ENCODE peak calls at places on chromosome 20, in five cellular contexts. Z, S, V, Y and Q are unnamed samples.

GRCh38 chr20:22470620-22471026 is 113.7 kb downstream of the FOXA2 start:
- DNase-seq in Z (no peak), S (peak), V (no peak), Y (no peak), Q (no peak)

GRCh38 chr20:61573415-61574305 is 321.6 kb downstream of the CDH4 start:
- DNase-seq in Z (no peak), S (no peak), V (no peak), Y (no peak), Q (no peak)

GRCh38 chr20:20666359-20666758 is 46.1 kb downstream of the RALGAPA2 start:
- DNase-seq in Z (no peak), S (no peak), V (no peak), Y (no peak), Q (no peak)

GRCh38 chr20:59994697-59995122 is 36.5 kb downstream of the CDH26 start:
- DNase-seq in Z (peak), S (no peak), V (no peak), Y (peak), Q (peak)

GRCh38 chr20:61535956-61536355 is 283.9 kb downstream of the CDH4 start:
- DNase-seq in Z (no peak), S (no peak), V (no peak), Y (no peak), Q (no peak)

GRCh38 chr20:31630187-31630790 is 7.4 kb upstream of the COX4I2 start:
- DNase-seq in Z (no peak), S (no peak), V (no peak), Y (no peak), Q (no peak)

GRCh38 chr20:17523326-17523725 is 7.9 kb downstream of the BFSP1 start:
- DNase-seq in Z (no peak), S (no peak), V (no peak), Y (no peak), Q (no peak)

GRCh38 chr20:34861386-34862084 is 11.1 kb downstream of the GGT7 start:
- DNase-seq in Z (no peak), S (no peak), V (no peak), Y (no peak), Q (peak)

GRCh38 chr20:35145141-35145564 is 2.0 kb downstream of the EDEM2 start:
- DNase-seq in Z (peak), S (peak), V (peak), Y (no peak), Q (peak)

GRCh38 chr20:58407966-58408557 is 19.0 kb downstream of the VAPB start:
- DNase-seq in Z (no peak), S (no peak), V (peak), Y (no peak), Q (no peak)

GRCh38 chr20:58406422-58407001 is 17.5 kb downstream of the VAPB start:
- DNase-seq in Z (no peak), S (no peak), V (no peak), Y (no peak), Q (no peak)

GRCh38 chr20:58407201-58407873 is 18.3 kb downstream of the VAPB start:
- DNase-seq in Z (no peak), S (no peak), V (no peak), Y (no peak), Q (no peak)

GRCh38 chr20:58403272-58403671 is 14.2 kb downstream of the VAPB start:
- DNase-seq in Z (no peak), S (no peak), V (no peak), Y (no peak), Q (no peak)

GRCh38 chr20:58405504-58406291 is 16.7 kb downstream of the VAPB start:
- DNase-seq in Z (no peak), S (no peak), V (no peak), Y (no peak), Q (no peak)
- TF ChIP-seq SRF in Z (no peak), S (no peak), V (no peak), Y (no peak), Q (no peak)

GRCh38 chr20:41956316-41957050 is 338.3 kb upstream of the CHD6 start:
- DNase-seq in Z (no peak), S (peak), V (no peak), Y (peak), Q (peak)

DNA sequence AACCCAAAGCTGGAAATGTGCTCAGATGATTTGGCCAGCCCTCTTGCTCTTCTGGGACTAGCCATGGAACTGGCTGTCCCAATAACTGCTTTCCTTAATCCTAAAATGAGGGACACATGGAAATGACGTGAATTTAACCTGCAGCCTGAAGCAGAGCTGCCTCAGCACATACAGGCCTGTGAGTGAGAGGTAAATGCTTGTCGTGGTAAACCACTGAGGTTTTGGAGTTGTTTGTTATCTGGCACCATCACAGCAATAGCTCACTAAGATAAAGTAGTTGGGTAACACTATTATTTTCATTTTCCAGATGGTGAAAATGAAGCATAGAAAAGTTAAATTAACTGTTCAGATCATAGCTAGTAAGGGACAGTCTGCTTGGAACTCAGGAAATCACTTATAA is 333.4 kb upstream of the CHD6 start:
- DNase-seq in Z (no peak), S (no peak), V (no peak), Y (no peak), Q (no peak)
- H3K4me3 ChIP-seq in Z (no peak), S (no peak), V (no peak), Y (no peak), Q (no peak)

DNA sequence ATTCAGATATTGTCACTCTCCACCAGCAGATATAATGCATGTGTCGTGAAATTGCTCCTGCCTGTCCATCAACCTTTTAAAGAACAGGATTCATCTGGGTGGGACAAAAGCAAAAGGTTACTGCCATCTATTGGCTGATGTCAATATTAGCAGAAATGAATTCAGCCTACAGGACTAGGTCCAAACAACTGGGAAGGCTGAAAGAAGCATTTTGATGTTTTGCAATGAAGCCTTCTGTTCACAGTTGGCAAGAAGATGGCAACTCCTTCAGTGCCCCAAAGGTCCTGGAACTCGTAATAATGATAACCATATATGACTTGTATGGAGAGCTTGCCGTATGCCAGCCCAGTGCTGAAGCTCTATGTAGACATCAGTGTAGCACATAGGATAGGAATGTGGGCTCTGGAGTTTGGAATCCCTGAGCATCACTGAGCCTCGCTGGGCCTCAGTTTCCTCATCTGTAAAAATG is 7.5 kb downstream of the BCAS1 start:
- DNase-seq in Z (peak), S (peak), V (peak), Y (no peak), Q (no peak)
- TF ChIP-seq ZNF274 in Z (no peak), S (no peak), V (no peak), Y (no peak), Q (no peak)

GRCh38 chr20:63655249-63655648 is 2.0 kb upstream of the STMN3 start:
- DNase-seq in Z (no peak), S (no peak), V (no peak), Y (no peak), Q (no peak)

GRCh38 chr20:63653974-63654680 is 903 bp upstream of the STMN3 start:
- DNase-seq in Z (no peak), S (no peak), V (no peak), Y (no peak), Q (no peak)

GRCh38 chr20:63653041-63653973 is at the start of gene STMN3:
- DNase-seq in Z (peak), S (peak), V (no peak), Y (no peak), Q (peak)

GRCh38 chr20:63651942-63652191 is 1.4 kb downstream of the STMN3 start:
- DNase-seq in Z (no peak), S (no peak), V (no peak), Y (no peak), Q (peak)

GRCh38 chr20:63652192-63652980 is 838 bp downstream of the STMN3 start:
- DNase-seq in Z (no peak), S (peak), V (no peak), Y (no peak), Q (peak)
- TF ChIP-seq SRF in Z (no peak), S (no peak), V (no peak), Y (no peak), Q (no peak)

GRCh38 chr20:53942121-53942816 is 128.1 kb downstream of the BCAS1 start:
- DNase-seq in Z (no peak), S (no peak), V (peak), Y (no peak), Q (no peak)

GRCh38 chr20:53941680-53942079 is 128.7 kb downstream of the BCAS1 start:
- DNase-seq in Z (no peak), S (no peak), V (no peak), Y (no peak), Q (no peak)

GRCh38 chr20:53940356-53940694 is 130.1 kb downstream of the BCAS1 start:
- DNase-seq in Z (no peak), S (no peak), V (no peak), Y (no peak), Q (no peak)

GRCh38 chr20:53939554-53940355 is 130.6 kb downstream of the BCAS1 start:
- DNase-seq in Z (peak), S (peak), V (peak), Y (peak), Q (peak)

DNA sequence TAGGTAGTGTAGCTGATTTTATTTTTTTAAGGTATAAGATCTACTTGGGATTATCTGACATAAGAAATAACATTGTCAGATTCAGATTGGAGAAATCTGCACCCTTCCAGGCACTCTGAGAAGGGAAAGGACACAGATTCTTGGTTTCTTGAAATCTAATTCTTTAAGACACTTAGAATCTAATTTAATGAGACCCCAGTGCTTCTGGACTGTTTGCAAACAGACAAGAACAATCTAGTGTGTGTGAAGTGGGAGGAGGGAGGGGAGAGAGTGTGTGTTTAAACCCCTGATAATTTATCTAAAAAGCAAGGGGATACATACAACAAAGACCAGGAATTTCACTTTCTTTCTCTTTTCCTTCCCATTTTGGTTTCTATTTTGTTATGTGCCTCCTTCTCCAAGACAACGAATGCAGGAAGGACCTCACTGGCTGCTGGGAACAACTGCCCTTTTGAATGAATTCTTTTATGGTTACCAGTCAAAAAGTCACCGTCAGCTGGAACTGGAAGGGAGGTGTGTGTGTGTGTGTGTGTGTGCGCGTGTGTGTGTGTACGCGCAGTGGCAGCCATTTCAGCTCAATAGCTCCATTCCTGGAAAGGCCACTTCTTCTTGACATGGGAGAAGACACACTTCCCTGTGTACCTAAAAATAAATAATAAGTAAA is 129.4 kb downstream of the BCAS1 start:
- DNase-seq in Z (no peak), S (no peak), V (no peak), Y (no peak), Q (no peak)
- H3K4me3 ChIP-seq in Z (no peak), S (no peak), V (peak), Y (peak), Q (no peak)

DNA sequence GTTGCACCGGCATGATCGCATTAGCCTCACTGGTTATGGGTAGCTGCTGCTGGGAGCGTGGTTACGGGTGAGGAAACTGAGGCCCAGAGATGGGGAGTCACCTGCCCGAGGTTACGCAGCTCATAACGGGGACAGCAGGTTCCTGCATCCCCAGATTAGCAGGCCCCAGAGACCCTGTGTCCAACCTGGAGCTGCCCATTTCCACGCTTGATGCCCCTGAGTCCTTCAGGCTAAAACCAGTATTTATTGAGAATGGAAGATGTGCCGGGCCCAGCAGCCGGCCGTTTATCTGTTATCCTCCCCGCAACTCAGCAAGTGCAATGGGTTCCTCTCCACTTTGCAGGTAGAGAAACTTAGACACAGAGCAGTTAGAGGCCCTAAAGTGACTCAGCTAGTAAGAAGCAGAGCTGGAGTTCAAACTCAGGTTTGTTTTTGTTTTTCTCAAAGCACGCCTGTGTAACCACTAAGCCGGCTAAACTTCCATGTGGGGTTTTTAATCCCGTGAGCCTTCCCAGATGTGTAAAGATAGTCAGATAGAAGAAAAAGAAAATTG is 681 bp downstream of the PFDN4 start:
- DNase-seq in Z (no peak), S (peak), V (no peak), Y (no peak), Q (peak)
- TF ChIP-seq ZNF274 in Z (no peak), S (no peak), V (no peak), Y (no peak), Q (no peak)

GRCh38 chr20:57167971-57168693 is 98.3 kb downstream of the BMP7 start:
- DNase-seq in Z (peak), S (no peak), V (no peak), Y (no peak), Q (no peak)
- TF ChIP-seq SRF in Z (no peak), S (no peak), V (no peak), Y (no peak), Q (no peak)

GRCh38 chr20:2654384-2654822 is 2.0 kb downstream of the NOP56 start:
- DNase-seq in Z (no peak), S (no peak), V (no peak), Y (no peak), Q (no peak)
- H3K4me3 ChIP-seq in Z (peak), S (peak), V (peak), Y (peak), Q (peak)

GRCh38 chr20:48648482-48649051 is 179.2 kb downstream of the PREX1 start:
- DNase-seq in Z (no peak), S (no peak), V (no peak), Y (no peak), Q (no peak)
- TF ChIP-seq ZNF274 in Z (no peak), S (no peak), V (no peak), Y (no peak), Q (no peak)